ENCODE peak calls at places on chromosomes 5 and 9, in six cellular contexts. One of them, this sample, is unnamed.

GRCh38 chr9:3912260-3912659 is 386.5 kb upstream of the RFX3 start:
- DNase-seq in smooth muscle cell of the brain vasculature: no peak
- DNase-seq in progenitor cell of endocrine pancreas: no peak
- DNase-seq in stimulated activated CD8-positive, alpha-beta memory T cell treated with anti-CD3 and anti-CD28 coated beads, Interleukin-7, amount 100 ng/mL, for 24 hours: no peak
- DNase-seq in stimulated activated CD4-positive, alpha-beta T cell treated with anti-CD3 and anti-CD28 coated beads, TNF-alpha, amount 100 ng/mL, for 4 hours: no peak
- DNase-seq in HTR-8/SVneo: no peak
- DNase-seq in this sample: no peak

GRCh38 chr9:127660886-127661285 is 45.9 kb upstream of the CFAP157 start:
- DNase-seq in smooth muscle cell of the brain vasculature: no peak
- DNase-seq in stimulated activated CD8-positive, alpha-beta memory T cell treated with anti-CD3 and anti-CD28 coated beads, Interleukin-7, amount 100 ng/mL, for 24 hours: no peak
- DNase-seq in progenitor cell of endocrine pancreas: no peak
- DNase-seq in stimulated activated CD4-positive, alpha-beta T cell treated with anti-CD3 and anti-CD28 coated beads, TNF-alpha, amount 100 ng/mL, for 4 hours: no peak
- DNase-seq in HTR-8/SVneo: no peak
- DNase-seq in this sample: no peak

GRCh38 chr9:136075134-136075841 is 19.8 kb downstream of the NACC2 start:
- DNase-seq in stimulated activated CD4-positive, alpha-beta T cell treated with anti-CD3 and anti-CD28 coated beads, TNF-alpha, amount 100 ng/mL, for 4 hours: no peak
- DNase-seq in HTR-8/SVneo: no peak
- DNase-seq in progenitor cell of endocrine pancreas: no peak
- DNase-seq in stimulated activated CD8-positive, alpha-beta memory T cell treated with anti-CD3 and anti-CD28 coated beads, Interleukin-7, amount 100 ng/mL, for 24 hours: no peak
- DNase-seq in smooth muscle cell of the brain vasculature: no peak
- DNase-seq in this sample: no peak

GRCh38 chr5:54229041-54229780 is 81.2 kb downstream of the ARL15 start:
- DNase-seq in progenitor cell of endocrine pancreas: peak
- DNase-seq in stimulated activated CD4-positive, alpha-beta T cell treated with anti-CD3 and anti-CD28 coated beads, TNF-alpha, amount 100 ng/mL, for 4 hours: peak
- DNase-seq in HTR-8/SVneo: peak
- DNase-seq in stimulated activated CD8-positive, alpha-beta memory T cell treated with anti-CD3 and anti-CD28 coated beads, Interleukin-7, amount 100 ng/mL, for 24 hours: peak
- DNase-seq in smooth muscle cell of the brain vasculature: peak
- DNase-seq in this sample: no peak

GRCh38 chr5:147504001-147504400 is 5.9 kb downstream of the DPYSL3 start:
- DNase-seq in stimulated activated CD8-positive, alpha-beta memory T cell treated with anti-CD3 and anti-CD28 coated beads, Interleukin-7, amount 100 ng/mL, for 24 hours: no peak
- DNase-seq in stimulated activated CD4-positive, alpha-beta T cell treated with anti-CD3 and anti-CD28 coated beads, TNF-alpha, amount 100 ng/mL, for 4 hours: no peak
- DNase-seq in HTR-8/SVneo: no peak
- DNase-seq in smooth muscle cell of the brain vasculature: no peak
- DNase-seq in progenitor cell of endocrine pancreas: no peak
- DNase-seq in this sample: no peak

GRCh38 chr5:136526798-136527197 is 161.5 kb upstream of the TRPC7 start:
- DNase-seq in stimulated activated CD4-positive, alpha-beta T cell treated with anti-CD3 and anti-CD28 coated beads, TNF-alpha, amount 100 ng/mL, for 4 hours: no peak
- DNase-seq in stimulated activated CD8-positive, alpha-beta memory T cell treated with anti-CD3 and anti-CD28 coated beads, Interleukin-7, amount 100 ng/mL, for 24 hours: no peak
- DNase-seq in progenitor cell of endocrine pancreas: no peak
- DNase-seq in HTR-8/SVneo: no peak
- DNase-seq in smooth muscle cell of the brain vasculature: no peak
- DNase-seq in this sample: no peak

GRCh38 chr9:128286435-128286834 is 10.4 kb downstream of the SWI5 start:
- DNase-seq in progenitor cell of endocrine pancreas: no peak
- DNase-seq in stimulated activated CD4-positive, alpha-beta T cell treated with anti-CD3 and anti-CD28 coated beads, TNF-alpha, amount 100 ng/mL, for 4 hours: no peak
- DNase-seq in HTR-8/SVneo: no peak
- DNase-seq in stimulated activated CD8-positive, alpha-beta memory T cell treated with anti-CD3 and anti-CD28 coated beads, Interleukin-7, amount 100 ng/mL, for 24 hours: no peak
- DNase-seq in smooth muscle cell of the brain vasculature: no peak
- DNase-seq in this sample: no peak

GRCh38 chr9:88833946-88834345 is 157.3 kb upstream of the S1PR3 start:
- DNase-seq in stimulated activated CD8-positive, alpha-beta memory T cell treated with anti-CD3 and anti-CD28 coated beads, Interleukin-7, amount 100 ng/mL, for 24 hours: no peak
- DNase-seq in stimulated activated CD4-positive, alpha-beta T cell treated with anti-CD3 and anti-CD28 coated beads, TNF-alpha, amount 100 ng/mL, for 4 hours: no peak
- DNase-seq in smooth muscle cell of the brain vasculature: no peak
- DNase-seq in HTR-8/SVneo: no peak
- DNase-seq in progenitor cell of endocrine pancreas: no peak
- DNase-seq in this sample: no peak

GRCh38 chr5:124742983-124743533 is 3.4 kb downstream of the ZNF608 start:
- DNase-seq in progenitor cell of endocrine pancreas: no peak
- DNase-seq in smooth muscle cell of the brain vasculature: no peak
- DNase-seq in stimulated activated CD4-positive, alpha-beta T cell treated with anti-CD3 and anti-CD28 coated beads, TNF-alpha, amount 100 ng/mL, for 4 hours: no peak
- DNase-seq in stimulated activated CD8-positive, alpha-beta memory T cell treated with anti-CD3 and anti-CD28 coated beads, Interleukin-7, amount 100 ng/mL, for 24 hours: no peak
- DNase-seq in HTR-8/SVneo: peak
- DNase-seq in this sample: no peak

GRCh38 chr5:9869616-9870288 is 239.6 kb upstream of the TAS2R1 start:
- DNase-seq in HTR-8/SVneo: peak
- DNase-seq in stimulated activated CD4-positive, alpha-beta T cell treated with anti-CD3 and anti-CD28 coated beads, TNF-alpha, amount 100 ng/mL, for 4 hours: no peak
- DNase-seq in progenitor cell of endocrine pancreas: no peak
- DNase-seq in stimulated activated CD8-positive, alpha-beta memory T cell treated with anti-CD3 and anti-CD28 coated beads, Interleukin-7, amount 100 ng/mL, for 24 hours: no peak
- DNase-seq in smooth muscle cell of the brain vasculature: no peak
- DNase-seq in this sample: no peak

GRCh38 chr5:90437663-90438062 is 28.1 kb upstream of the CETN3 start:
- DNase-seq in smooth muscle cell of the brain vasculature: no peak
- DNase-seq in progenitor cell of endocrine pancreas: no peak
- DNase-seq in stimulated activated CD4-positive, alpha-beta T cell treated with anti-CD3 and anti-CD28 coated beads, TNF-alpha, amount 100 ng/mL, for 4 hours: no peak
- DNase-seq in stimulated activated CD8-positive, alpha-beta memory T cell treated with anti-CD3 and anti-CD28 coated beads, Interleukin-7, amount 100 ng/mL, for 24 hours: no peak
- DNase-seq in HTR-8/SVneo: no peak
- DNase-seq in this sample: no peak

GRCh38 chr5:1878050-1878849 is 4.5 kb downstream of the IRX4 start:
- DNase-seq in progenitor cell of endocrine pancreas: no peak
- DNase-seq in stimulated activated CD8-positive, alpha-beta memory T cell treated with anti-CD3 and anti-CD28 coated beads, Interleukin-7, amount 100 ng/mL, for 24 hours: no peak
- DNase-seq in stimulated activated CD4-positive, alpha-beta T cell treated with anti-CD3 and anti-CD28 coated beads, TNF-alpha, amount 100 ng/mL, for 4 hours: no peak
- DNase-seq in HTR-8/SVneo: no peak
- DNase-seq in smooth muscle cell of the brain vasculature: no peak
- DNase-seq in this sample: no peak

GRCh38 chr5:103114440-103114839 is 5.5 kb downstream of the GIN1 start:
- DNase-seq in stimulated activated CD4-positive, alpha-beta T cell treated with anti-CD3 and anti-CD28 coated beads, TNF-alpha, amount 100 ng/mL, for 4 hours: no peak
- DNase-seq in HTR-8/SVneo: no peak
- DNase-seq in progenitor cell of endocrine pancreas: no peak
- DNase-seq in smooth muscle cell of the brain vasculature: no peak
- DNase-seq in stimulated activated CD8-positive, alpha-beta memory T cell treated with anti-CD3 and anti-CD28 coated beads, Interleukin-7, amount 100 ng/mL, for 24 hours: no peak
- DNase-seq in this sample: no peak

GRCh38 chr5:32713396-32714381 is 2.6 kb downstream of the NPR3 start:
- DNase-seq in HTR-8/SVneo: no peak
- DNase-seq in progenitor cell of endocrine pancreas: peak
- DNase-seq in smooth muscle cell of the brain vasculature: no peak
- DNase-seq in stimulated activated CD8-positive, alpha-beta memory T cell treated with anti-CD3 and anti-CD28 coated beads, Interleukin-7, amount 100 ng/mL, for 24 hours: no peak
- DNase-seq in stimulated activated CD4-positive, alpha-beta T cell treated with anti-CD3 and anti-CD28 coated beads, TNF-alpha, amount 100 ng/mL, for 4 hours: no peak
- DNase-seq in this sample: no peak

GRCh38 chr5:51385214-51385613 is 2.0 kb downstream of the ISL1 start:
- DNase-seq in HTR-8/SVneo: no peak
- DNase-seq in stimulated activated CD8-positive, alpha-beta memory T cell treated with anti-CD3 and anti-CD28 coated beads, Interleukin-7, amount 100 ng/mL, for 24 hours: no peak
- DNase-seq in smooth muscle cell of the brain vasculature: no peak
- DNase-seq in stimulated activated CD4-positive, alpha-beta T cell treated with anti-CD3 and anti-CD28 coated beads, TNF-alpha, amount 100 ng/mL, for 4 hours: no peak
- DNase-seq in progenitor cell of endocrine pancreas: no peak
- DNase-seq in this sample: no peak

GRCh38 chr5:166165600-166165999 is 2125.8 kb upstream of the WWC1 start:
- DNase-seq in HTR-8/SVneo: no peak
- DNase-seq in progenitor cell of endocrine pancreas: peak
- DNase-seq in stimulated activated CD4-positive, alpha-beta T cell treated with anti-CD3 and anti-CD28 coated beads, TNF-alpha, amount 100 ng/mL, for 4 hours: no peak
- DNase-seq in smooth muscle cell of the brain vasculature: no peak
- DNase-seq in stimulated activated CD8-positive, alpha-beta memory T cell treated with anti-CD3 and anti-CD28 coated beads, Interleukin-7, amount 100 ng/mL, for 24 hours: no peak
- DNase-seq in this sample: no peak

GRCh38 chr9:35114921-35115341 is 731 bp downstream of the ATOSB start:
- DNase-seq in stimulated activated CD8-positive, alpha-beta memory T cell treated with anti-CD3 and anti-CD28 coated beads, Interleukin-7, amount 100 ng/mL, for 24 hours: no peak
- DNase-seq in stimulated activated CD4-positive, alpha-beta T cell treated with anti-CD3 and anti-CD28 coated beads, TNF-alpha, amount 100 ng/mL, for 4 hours: no peak
- DNase-seq in HTR-8/SVneo: no peak
- DNase-seq in progenitor cell of endocrine pancreas: no peak
- DNase-seq in smooth muscle cell of the brain vasculature: no peak
- DNase-seq in this sample: no peak

GRCh38 chr9:131697097-131697496 is 42.8 kb downstream of the RAPGEF1 start:
- DNase-seq in progenitor cell of endocrine pancreas: no peak
- DNase-seq in stimulated activated CD8-positive, alpha-beta memory T cell treated with anti-CD3 and anti-CD28 coated beads, Interleukin-7, amount 100 ng/mL, for 24 hours: no peak
- DNase-seq in smooth muscle cell of the brain vasculature: peak
- DNase-seq in HTR-8/SVneo: no peak
- DNase-seq in stimulated activated CD4-positive, alpha-beta T cell treated with anti-CD3 and anti-CD28 coated beads, TNF-alpha, amount 100 ng/mL, for 4 hours: no peak
- DNase-seq in this sample: no peak

GRCh38 chr5:67425514-67425913 is 228.9 kb upstream of the CD180 start:
- DNase-seq in stimulated activated CD4-positive, alpha-beta T cell treated with anti-CD3 and anti-CD28 coated beads, TNF-alpha, amount 100 ng/mL, for 4 hours: no peak
- DNase-seq in smooth muscle cell of the brain vasculature: no peak
- DNase-seq in stimulated activated CD8-positive, alpha-beta memory T cell treated with anti-CD3 and anti-CD28 coated beads, Interleukin-7, amount 100 ng/mL, for 24 hours: no peak
- DNase-seq in HTR-8/SVneo: no peak
- DNase-seq in progenitor cell of endocrine pancreas: no peak
- DNase-seq in this sample: no peak

GRCh38 chr9:97706246-97706645 is 9.1 kb upstream of the XPA start:
- DNase-seq in progenitor cell of endocrine pancreas: no peak
- DNase-seq in HTR-8/SVneo: no peak
- DNase-seq in stimulated activated CD4-positive, alpha-beta T cell treated with anti-CD3 and anti-CD28 coated beads, TNF-alpha, amount 100 ng/mL, for 4 hours: no peak
- DNase-seq in smooth muscle cell of the brain vasculature: no peak
- DNase-seq in stimulated activated CD8-positive, alpha-beta memory T cell treated with anti-CD3 and anti-CD28 coated beads, Interleukin-7, amount 100 ng/mL, for 24 hours: no peak
- DNase-seq in this sample: no peak

GRCh38 chr5:2749514-2750025 is 1.9 kb downstream of the IRX2 start:
- DNase-seq in stimulated activated CD4-positive, alpha-beta T cell treated with anti-CD3 and anti-CD28 coated beads, TNF-alpha, amount 100 ng/mL, for 4 hours: no peak
- DNase-seq in stimulated activated CD8-positive, alpha-beta memory T cell treated with anti-CD3 and anti-CD28 coated beads, Interleukin-7, amount 100 ng/mL, for 24 hours: no peak
- DNase-seq in smooth muscle cell of the brain vasculature: no peak
- DNase-seq in HTR-8/SVneo: no peak
- DNase-seq in progenitor cell of endocrine pancreas: no peak
- DNase-seq in this sample: no peak

GRCh38 chr5:150113047-150113744 is 26.8 kb upstream of the CSF1R start:
- DNase-seq in smooth muscle cell of the brain vasculature: no peak
- DNase-seq in stimulated activated CD8-positive, alpha-beta memory T cell treated with anti-CD3 and anti-CD28 coated beads, Interleukin-7, amount 100 ng/mL, for 24 hours: no peak
- DNase-seq in stimulated activated CD4-positive, alpha-beta T cell treated with anti-CD3 and anti-CD28 coated beads, TNF-alpha, amount 100 ng/mL, for 4 hours: no peak
- DNase-seq in HTR-8/SVneo: no peak
- DNase-seq in progenitor cell of endocrine pancreas: peak
- DNase-seq in this sample: no peak

GRCh38 chr5:116370149-116370548 is 204.5 kb downstream of the SEMA6A start:
- DNase-seq in stimulated activated CD4-positive, alpha-beta T cell treated with anti-CD3 and anti-CD28 coated beads, TNF-alpha, amount 100 ng/mL, for 4 hours: no peak
- DNase-seq in stimulated activated CD8-positive, alpha-beta memory T cell treated with anti-CD3 and anti-CD28 coated beads, Interleukin-7, amount 100 ng/mL, for 24 hours: no peak
- DNase-seq in HTR-8/SVneo: no peak
- DNase-seq in progenitor cell of endocrine pancreas: no peak
- DNase-seq in smooth muscle cell of the brain vasculature: no peak
- DNase-seq in this sample: no peak

GRCh38 chr5:157516626-157517325 is 56.8 kb downstream of the NIPAL4 start:
- DNase-seq in progenitor cell of endocrine pancreas: no peak
- DNase-seq in stimulated activated CD4-positive, alpha-beta T cell treated with anti-CD3 and anti-CD28 coated beads, TNF-alpha, amount 100 ng/mL, for 4 hours: no peak
- DNase-seq in smooth muscle cell of the brain vasculature: no peak
- DNase-seq in stimulated activated CD8-positive, alpha-beta memory T cell treated with anti-CD3 and anti-CD28 coated beads, Interleukin-7, amount 100 ng/mL, for 24 hours: no peak
- DNase-seq in HTR-8/SVneo: peak
- DNase-seq in this sample: no peak

GRCh38 chr9:70315389-70315788 is 56.6 kb downstream of the SMC5 start:
- DNase-seq in progenitor cell of endocrine pancreas: no peak
- DNase-seq in stimulated activated CD8-positive, alpha-beta memory T cell treated with anti-CD3 and anti-CD28 coated beads, Interleukin-7, amount 100 ng/mL, for 24 hours: no peak
- DNase-seq in smooth muscle cell of the brain vasculature: no peak
- DNase-seq in stimulated activated CD4-positive, alpha-beta T cell treated with anti-CD3 and anti-CD28 coated beads, TNF-alpha, amount 100 ng/mL, for 4 hours: no peak
- DNase-seq in HTR-8/SVneo: no peak
- DNase-seq in this sample: no peak

GRCh38 chr5:36705055-36705454 is 98.6 kb downstream of the SLC1A3 start:
- DNase-seq in progenitor cell of endocrine pancreas: no peak
- DNase-seq in HTR-8/SVneo: no peak
- DNase-seq in smooth muscle cell of the brain vasculature: no peak
- DNase-seq in stimulated activated CD4-positive, alpha-beta T cell treated with anti-CD3 and anti-CD28 coated beads, TNF-alpha, amount 100 ng/mL, for 4 hours: no peak
- DNase-seq in stimulated activated CD8-positive, alpha-beta memory T cell treated with anti-CD3 and anti-CD28 coated beads, Interleukin-7, amount 100 ng/mL, for 24 hours: no peak
- DNase-seq in this sample: no peak

GRCh38 chr5:80736730-80737129 is 81.9 kb upstream of the DHFR start:
- DNase-seq in stimulated activated CD8-positive, alpha-beta memory T cell treated with anti-CD3 and anti-CD28 coated beads, Interleukin-7, amount 100 ng/mL, for 24 hours: no peak
- DNase-seq in progenitor cell of endocrine pancreas: no peak
- DNase-seq in smooth muscle cell of the brain vasculature: no peak
- DNase-seq in HTR-8/SVneo: peak
- DNase-seq in stimulated activated CD4-positive, alpha-beta T cell treated with anti-CD3 and anti-CD28 coated beads, TNF-alpha, amount 100 ng/mL, for 4 hours: no peak
- DNase-seq in this sample: no peak

GRCh38 chr5:134556994-134557393 is 31.5 kb downstream of the JADE2 start:
- DNase-seq in stimulated activated CD8-positive, alpha-beta memory T cell treated with anti-CD3 and anti-CD28 coated beads, Interleukin-7, amount 100 ng/mL, for 24 hours: no peak
- DNase-seq in HTR-8/SVneo: no peak
- DNase-seq in smooth muscle cell of the brain vasculature: no peak
- DNase-seq in stimulated activated CD4-positive, alpha-beta T cell treated with anti-CD3 and anti-CD28 coated beads, TNF-alpha, amount 100 ng/mL, for 4 hours: no peak
- DNase-seq in progenitor cell of endocrine pancreas: no peak
- DNase-seq in this sample: no peak

GRCh38 chr5:115751176-115751575 is 65.3 kb downstream of the CDO1 start:
- DNase-seq in stimulated activated CD8-positive, alpha-beta memory T cell treated with anti-CD3 and anti-CD28 coated beads, Interleukin-7, amount 100 ng/mL, for 24 hours: no peak
- DNase-seq in progenitor cell of endocrine pancreas: no peak
- DNase-seq in smooth muscle cell of the brain vasculature: no peak
- DNase-seq in HTR-8/SVneo: no peak
- DNase-seq in stimulated activated CD4-positive, alpha-beta T cell treated with anti-CD3 and anti-CD28 coated beads, TNF-alpha, amount 100 ng/mL, for 4 hours: no peak
- DNase-seq in this sample: no peak

GRCh38 chr5:178590141-178590923 is at the start of gene COL23A1:
- DNase-seq in stimulated activated CD4-positive, alpha-beta T cell treated with anti-CD3 and anti-CD28 coated beads, TNF-alpha, amount 100 ng/mL, for 4 hours: peak
- DNase-seq in HTR-8/SVneo: peak
- DNase-seq in progenitor cell of endocrine pancreas: peak
- DNase-seq in smooth muscle cell of the brain vasculature: peak
- DNase-seq in stimulated activated CD8-positive, alpha-beta memory T cell treated with anti-CD3 and anti-CD28 coated beads, Interleukin-7, amount 100 ng/mL, for 24 hours: no peak
- DNase-seq in this sample: peak

GRCh38 chr5:128093368-128093767 is 9.8 kb downstream of the SLC12A2 start:
- DNase-seq in HTR-8/SVneo: no peak
- DNase-seq in progenitor cell of endocrine pancreas: no peak
- DNase-seq in stimulated activated CD4-positive, alpha-beta T cell treated with anti-CD3 and anti-CD28 coated beads, TNF-alpha, amount 100 ng/mL, for 4 hours: no peak
- DNase-seq in smooth muscle cell of the brain vasculature: no peak
- DNase-seq in stimulated activated CD8-positive, alpha-beta memory T cell treated with anti-CD3 and anti-CD28 coated beads, Interleukin-7, amount 100 ng/mL, for 24 hours: no peak
- DNase-seq in this sample: no peak

GRCh38 chr9:34518896-34519295 is 3.9 kb downstream of the ENHO start:
- DNase-seq in HTR-8/SVneo: no peak
- DNase-seq in stimulated activated CD4-positive, alpha-beta T cell treated with anti-CD3 and anti-CD28 coated beads, TNF-alpha, amount 100 ng/mL, for 4 hours: no peak
- DNase-seq in stimulated activated CD8-positive, alpha-beta memory T cell treated with anti-CD3 and anti-CD28 coated beads, Interleukin-7, amount 100 ng/mL, for 24 hours: no peak
- DNase-seq in smooth muscle cell of the brain vasculature: no peak
- DNase-seq in progenitor cell of endocrine pancreas: no peak
- DNase-seq in this sample: no peak

This sample was measured in Panc1.